ENCODE peak calls at places on chromosomes 7 and 10, in five cellular contexts. E is cardiac muscle cell, N is fibroblast of pulmonary artery, T is small intestine, Q is heart left ventricle. Z is an unnamed sample.

GRCh38 chr10:14102056-14102455 is 228.7 kb downstream of the FRMD4A start:
- DNase-seq in E (peak; percentile 11), N (no peak), T (no peak), Q (no peak), Z (no peak)

GRCh38 chr10:3754727-3755439 is 30.1 kb downstream of the KLF6 start:
- DNase-seq in E (peak; percentile 97), N (peak; percentile 99), T (peak; percentile 89), Q (peak; percentile 48), Z (no peak)

GRCh38 chr10:44325157-44325556 is 59.7 kb downstream of the CXCL12 start:
- DNase-seq in E (no peak), N (no peak), T (peak; percentile 96), Q (no peak), Z (no peak)

GRCh38 chr10:102796407-102797176 is 40.6 kb downstream of the CYP17A1 start:
- DNase-seq in E (peak; percentile 80), N (peak; percentile 73), T (no peak), Q (peak; percentile 96), Z (no peak)

GRCh38 chr7:128781126-128781525 is 5.5 kb upstream of the OPN1SW start:
- DNase-seq in E (peak; percentile 63), N (peak; percentile 55), T (no peak), Q (peak; percentile 51), Z (no peak)

GRCh38 chr10:59107147-59107546 is 69.3 kb upstream of the PHYHIPL start:
- DNase-seq in E (no peak), N (no peak), T (peak; percentile 7), Q (no peak), Z (no peak)

GRCh38 chr7:114243646-114244045 is 171.0 kb upstream of the FOXP2 start:
- DNase-seq in E (no peak), N (no peak), T (no peak), Q (no peak), Z (no peak)

GRCh38 chr10:49163741-49164140 is 24.4 kb downstream of the TMEM273 start:
- DNase-seq in E (no peak), N (peak; percentile 6), T (no peak), Q (no peak), Z (no peak)

GRCh38 chr10:70779685-70780369 is 5.3 kb downstream of the TBATA start:
- DNase-seq in E (no peak), N (no peak), T (peak; percentile 29), Q (no peak), Z (no peak)

GRCh38 chr7:27160147-27160545 is 3.7 kb upstream of the HOXA7 start:
- DNase-seq in E (no peak), N (no peak), T (no peak), Q (peak; percentile 24), Z (no peak)

GRCh38 chr10:97726636-97727178 is 10.2 kb upstream of the ZFYVE27 start:
- DNase-seq in E (peak; percentile 79), N (peak; percentile 86), T (peak; percentile 47), Q (no peak), Z (no peak)

GRCh38 chr10:70678757-70679489 is 6.6 kb downstream of the ADAMTS14 start:
- DNase-seq in E (peak; percentile 15), N (no peak), T (no peak), Q (no peak), Z (no peak)

GRCh38 chr10:72089618-72090017 is 1.3 kb upstream of the SPOCK2 start:
- DNase-seq in E (no peak), N (no peak), T (peak; percentile 77), Q (no peak), Z (no peak)

GRCh38 chr10:123518765-123519164 is 147.4 kb upstream of the GPR26 start:
- DNase-seq in E (no peak), N (no peak), T (no peak), Q (no peak), Z (no peak)